ENCODE peak calls at places on chromosomes 6 and 20, in five cellular contexts. N is epithelial cell of esophagus, M is pancreas, E is mucosa of descending colon, Y is foreskin fibroblast. I is an unnamed sample.

GRCh38 chr6:160667854-160668481 is 3.9 kb upstream of the LPA start:
- DNase-seq in M (peak; percentile 60), Y (no peak), N (peak; percentile 65), E (peak; percentile 8), I (no peak)

GRCh38 chr6:147614501-147614900 is 106.0 kb downstream of the SAMD5 start:
- DNase-seq in E (no peak), Y (no peak), M (no peak), N (no peak), I (no peak)

GRCh38 chr6:163263998-163264661 is 150.4 kb upstream of the QKI start:
- DNase-seq in Y (no peak), N (no peak), M (peak; percentile 59), E (no peak), I (no peak)

GRCh38 chr6:128882991-128883571 is at the start of gene LAMA2:
- DNase-seq in M (peak; percentile 46), Y (peak; percentile 84), E (peak; percentile 38), N (peak; percentile 19), I (peak; percentile 33)

GRCh38 chr20:11483697-11484096 is 434.0 kb upstream of the BTBD3 start:
- DNase-seq in N (no peak), E (no peak), Y (no peak), M (no peak), I (no peak)

GRCh38 chr6:108903796-108904195 is 55.6 kb downstream of the ARMC2 start:
- DNase-seq in E (no peak), Y (no peak), M (no peak), N (no peak), I (no peak)

GRCh38 chr6:14816106-14816864 is 429.6 kb upstream of the JARID2 start:
- DNase-seq in M (no peak), N (no peak), Y (peak; percentile 25), E (no peak), I (peak; percentile 81)

GRCh38 chr6:142300758-142301251 is 1.0 kb upstream of the ADGRG6 start:
- DNase-seq in M (peak; percentile 39), E (peak; percentile 37), N (peak; percentile 100), Y (peak; percentile 42), I (peak; percentile 72)

GRCh38 chr6:46042355-46042999 is 26.8 kb upstream of the CLIC5 start:
- DNase-seq in E (peak; percentile 55), N (peak; percentile 62), M (no peak), Y (peak; percentile 38), I (no peak)

GRCh38 chr6:35300848-35301247 is 3.2 kb downstream of the DEF6 start:
- DNase-seq in E (no peak), M (no peak), N (no peak), Y (no peak), I (no peak)

GRCh38 chr6:2029952-2030351 is 215.5 kb downstream of the GMDS start:
- DNase-seq in M (no peak), N (no peak), Y (no peak), E (no peak), I (no peak)

GRCh38 chr6:43579171-43579570 is 3.2 kb downstream of the POLH start:
- DNase-seq in Y (peak; percentile 10), N (peak; percentile 4), M (no peak), E (no peak), I (no peak)

GRCh38 chr6:142794424-142794823 is 150.6 kb downstream of the HIVEP2 start:
- DNase-seq in N (no peak), Y (no peak), E (no peak), M (no peak), I (no peak)

GRCh38 chr6:35566794-35567193 is 54.1 kb upstream of the TULP1 start:
- DNase-seq in Y (no peak), E (no peak), M (no peak), N (no peak), I (no peak)

GRCh38 chr6:71107935-71108420 is 151.1 kb upstream of the B3GAT2 start:
- DNase-seq in N (peak; percentile 78), E (no peak), M (no peak), Y (peak; percentile 77), I (peak; percentile 67)

GRCh38 chr6:34736838-34737237 is 20.5 kb upstream of the SNRPC start:
- DNase-seq in Y (no peak), E (no peak), N (no peak), M (no peak), I (no peak)

GRCh38 chr6:37705239-37706051 is 7.8 kb upstream of the MDGA1 start:
- DNase-seq in E (peak; percentile 75), M (peak; percentile 71), Y (peak; percentile 90), N (peak; percentile 47), I (no peak)

GRCh38 chr6:9761220-9761619 is 653.7 kb downstream of the TFAP2A start:
- DNase-seq in Y (no peak), M (no peak), E (no peak), N (peak; percentile 21), I (no peak)
- H3K4me3 ChIP-seq in Y (no peak overlapping the region), M (no peak overlapping the region), E (no peak overlapping the region), N (no peak overlapping the region), I (no peak overlapping the region)

DNA sequence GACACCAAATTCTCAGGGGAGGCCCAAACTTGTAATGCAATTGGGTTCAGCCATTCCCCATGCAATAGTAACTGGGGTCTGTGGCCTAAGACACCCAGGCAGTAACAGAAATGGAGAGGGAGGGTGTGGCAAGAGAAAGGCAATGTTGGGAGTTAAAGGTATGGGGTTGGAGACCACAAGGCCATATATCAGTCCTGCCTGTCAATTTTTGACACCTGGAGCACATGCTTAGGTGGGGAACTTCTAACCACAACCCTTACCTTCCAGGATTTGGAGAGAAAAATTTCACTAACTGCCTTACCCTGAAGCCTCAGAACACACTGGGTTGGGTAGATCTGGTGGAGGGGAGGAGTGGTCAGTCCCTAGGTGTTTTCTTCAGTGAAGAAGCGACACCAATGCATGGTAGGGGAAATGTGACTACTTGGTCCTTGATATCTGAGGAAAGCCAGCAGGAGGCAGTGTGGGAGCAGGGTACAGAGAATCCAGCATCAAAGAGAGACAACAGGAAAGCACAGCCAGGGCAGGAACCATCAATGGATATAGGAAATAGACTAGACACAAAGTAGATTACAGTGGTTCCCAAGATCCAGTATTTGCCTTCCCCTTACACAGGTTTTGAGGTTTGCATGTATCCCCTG is 6.8 kb upstream of the USP49 start:
- DNase-seq in M (no peak), E (peak; percentile 39), N (no peak), Y (peak; percentile 45), I (no peak)
- TF ChIP-seq CTCF in M (no peak), E (no peak), N (peak; percentile 21), Y (no peak), I (peak; percentile 33)

DNA sequence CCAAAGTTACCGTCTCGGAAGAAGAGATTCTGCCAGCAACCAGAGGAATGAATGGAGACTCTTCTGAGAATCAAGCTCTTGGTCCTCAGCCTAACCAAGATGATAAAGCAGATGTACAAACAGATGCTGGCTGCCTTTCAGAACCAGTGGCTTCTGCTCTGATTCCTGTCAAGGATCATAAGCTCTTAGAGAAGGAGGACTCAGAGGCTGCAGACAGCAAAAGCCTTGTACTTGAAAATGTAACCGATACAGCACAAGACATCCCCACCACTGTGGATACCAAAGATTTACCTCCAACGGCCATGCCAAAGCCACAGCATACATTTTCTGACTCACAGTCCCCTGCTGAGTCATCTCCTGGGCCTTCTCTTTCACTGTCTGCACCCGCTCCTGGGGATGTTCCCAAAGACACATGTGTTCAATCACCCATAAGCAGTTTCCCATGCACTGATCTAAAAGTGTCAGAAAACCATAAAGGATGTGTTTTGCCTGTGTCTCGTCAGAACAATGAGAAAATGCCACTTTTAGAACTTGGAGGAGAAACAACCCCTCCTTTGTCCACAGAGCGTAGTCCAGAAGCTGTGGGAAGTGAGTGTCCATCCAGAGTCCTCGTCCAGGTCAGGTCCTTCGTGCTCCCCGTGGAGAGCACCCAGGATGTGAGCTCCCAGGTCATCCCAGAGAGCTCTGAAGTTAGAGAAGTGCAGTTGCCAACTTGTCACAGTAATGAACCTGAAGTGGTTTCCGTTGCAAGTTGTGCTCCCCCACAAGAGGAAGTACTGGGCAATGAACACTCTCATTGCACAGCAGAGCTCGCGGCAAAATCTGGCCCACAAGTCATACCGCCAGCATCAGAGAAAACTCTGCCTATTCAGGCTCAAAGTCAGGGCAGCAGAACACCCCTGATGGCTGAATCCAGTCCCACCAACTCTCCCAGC is 109.6 kb downstream of the RTN4IP1 start:
- DNase-seq in M (no peak), E (peak; percentile 59), N (peak; percentile 87), Y (peak; percentile 97), I (peak; percentile 24)
- H3K4me3 ChIP-seq in M (no peak overlapping the region), E (no peak overlapping the region), N (no peak overlapping the region), Y (peak overlapping the region; percentile 8), I (no peak overlapping the region)

GRCh38 chr6:13485923-13486557 is 1.4 kb downstream of the GFOD1 start:
- DNase-seq in E (peak; percentile 52), M (peak; percentile 37), Y (peak; percentile 59), N (peak; percentile 66), I (no peak)
- TF ChIP-seq CTCF in E (no peak), M (no peak), Y (no peak), N (no peak), I (no peak)

GRCh38 chr6:25193147-25193864 is 85.9 kb upstream of the CARMIL1 start:
- DNase-seq in M (no peak), E (no peak), N (peak; percentile 90), Y (peak; percentile 97), I (peak; percentile 83)
- H3K4me3 ChIP-seq in M (no peak overlapping the region), E (no peak overlapping the region), N (peak overlapping the region; percentile 17), Y (no peak overlapping the region), I (no peak overlapping the region)

GRCh38 chr20:19923762-19924161 is 93.4 kb upstream of the NAA20 start:
- DNase-seq in E (no peak), M (no peak), N (no peak), Y (no peak), I (no peak)
- TF ChIP-seq CTCF in E (no peak), M (no peak), N (no peak), Y (no peak), I (no peak)